ENCODE peak calls at places on chromosome 16, in four cellular contexts. C is GM12891; Z is HFF-Myc; W is CD8-positive, alpha-beta T cell. K is an unnamed sample.

GRCh38 chr16:17343028-17343427 is 127.7 kb downstream of the XYLT1 start:
- DNase-seq in Z (no peak), W (peak), C (no peak), K (peak)

GRCh38 chr16:1981972-1982574 is 804 bp upstream of the NOXO1 start:
- DNase-seq in C (no peak), Z (no peak), W (no peak), K (no peak)

GRCh38 chr16:89918453-89919347 is at the start of gene MC1R:
- DNase-seq in W (peak), Z (no peak), C (peak), K (peak)

GRCh38 chr16:84105286-84105815 is 11.4 kb downstream of the MBTPS1 start:
- DNase-seq in Z (no peak), C (no peak), W (no peak), K (no peak)

GRCh38 chr16:70250748-70251650 is 741 bp downstream of the EXOSC6 start:
- DNase-seq in W (peak), C (peak), Z (no peak), K (peak)

GRCh38 chr16:68086336-68086821 is 1.2 kb downstream of the NFATC3 start:
- DNase-seq in Z (no peak), W (no peak), C (no peak), K (no peak)

GRCh38 chr16:21598676-21599157 is 660 bp upstream of the METTL9 start:
- DNase-seq in Z (no peak), C (no peak), W (no peak), K (peak)

GRCh38 chr16:21560462-21560861 is 38.9 kb upstream of the METTL9 start:
- DNase-seq in Z (no peak), C (no peak), W (no peak), K (no peak)

GRCh38 chr16:12057276-12057675 is 80.7 kb downstream of the SNX29 start:
- DNase-seq in Z (no peak), W (no peak), C (no peak), K (no peak)

K was measured in GM10248.